ENCODE peak calls at places on chromosomes 6 and 20, in ten cellular contexts. P, X, H, O, E, C, Z, J, S and T are unnamed samples.
A peak's percentile ranks its signal among the peaks of the same experiment; 100 is the strongest.

GRCh38 chr20:19549896-19550295 is 208.2 kb upstream of the RIN2 start:
- DNase-seq in P (no peak), X (no peak), H (no peak), O (no peak), E (no peak), C (no peak), Z (no peak), J (no peak), S (no peak), T (no peak)

GRCh38 chr6:158655569-158656450 is 6.0 kb downstream of the SYTL3 start:
- DNase-seq in P (no peak), X (no peak), H (no peak), O (no peak), E (no peak), C (no peak), Z (no peak), J (no peak), S (no peak), T (no peak)

GRCh38 chr20:37315293-37316110 is 26.0 kb downstream of the MANBAL start:
- DNase-seq in P (peak; percentile 59), X (peak; percentile 35), H (peak; percentile 77), O (peak; percentile 89), E (no peak), C (peak; percentile 94), Z (no peak), J (peak; percentile 88), S (no peak), T (no peak)

GRCh38 chr6:38722037-38722436 is 6.9 kb downstream of the DNAH8 start:
- DNase-seq in P (no peak), X (no peak), H (no peak), O (no peak), E (no peak), C (no peak), Z (no peak), J (no peak), S (no peak), T (no peak)

GRCh38 chr6:45882671-45883070 is 133.0 kb downstream of the CLIC5 start:
- DNase-seq in P (no peak), X (no peak), H (no peak), O (no peak), E (no peak), C (no peak), Z (no peak), J (no peak), S (no peak), T (no peak)

GRCh38 chr6:68876792-68877493 is 241.9 kb downstream of the ADGRB3 start:
- DNase-seq in P (no peak), X (peak; percentile 57), H (peak; percentile 34), O (no peak), E (no peak), C (no peak), Z (no peak), J (no peak), S (no peak), T (no peak)

GRCh38 chr6:718345-718744 is 25.4 kb upstream of the EXOC2 start:
- DNase-seq in P (no peak), X (peak; percentile 11), H (no peak), O (no peak), E (no peak), C (no peak), Z (no peak), J (no peak), S (no peak), T (no peak)

GRCh38 chr6:158152659-158153058 is 15.4 kb downstream of the SERAC1 start:
- DNase-seq in P (no peak), X (no peak), H (no peak), O (no peak), E (no peak), C (no peak), Z (no peak), J (no peak), S (peak; percentile 50), T (no peak)

GRCh38 chr6:155290491-155290890 is 23.8 kb downstream of the TFB1M start:
- DNase-seq in P (no peak), X (no peak), H (no peak), O (no peak), E (no peak), C (no peak), Z (no peak), J (no peak), S (no peak), T (no peak)
- H3K4me1 ChIP-seq in P (no peaks in the 10 kb centered on the region), X (peaks cover 5% of the 10 kb centered on the region), H (no peaks in the 10 kb centered on the region), O (no peaks in the 10 kb centered on the region), E (no peaks in the 10 kb centered on the region), C (no peaks in the 10 kb centered on the region), Z (peaks cover 5% of the 10 kb centered on the region), J (no peaks in the 10 kb centered on the region), S (no peaks in the 10 kb centered on the region), T (no peaks in the 10 kb centered on the region)

DNA sequence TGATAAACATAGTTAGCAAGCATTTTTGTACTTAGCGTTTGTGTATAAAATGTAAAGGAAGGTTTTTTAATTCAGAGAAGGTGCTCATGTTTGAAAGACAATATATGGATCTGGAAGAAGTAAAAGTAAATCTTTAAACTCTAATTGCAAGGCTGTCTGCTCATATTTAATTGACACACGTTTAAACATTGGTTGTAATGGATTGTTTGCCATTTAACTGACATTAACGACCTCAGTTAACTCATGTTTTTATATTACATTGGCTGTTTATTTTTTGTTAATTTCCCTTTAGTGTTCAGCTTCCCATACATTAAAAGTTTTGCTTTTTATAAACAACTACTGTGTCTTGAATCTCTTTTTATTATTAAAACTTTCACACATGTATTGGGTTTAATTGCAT is 208.1 kb downstream of the ARID1B start:
- DNase-seq in P (no peak), X (no peak), H (no peak), O (no peak), E (no peak), C (no peak), Z (no peak), J (no peak), S (no peak), T (no peak)
- H3K4me1 ChIP-seq in P (peaks cover 16% of the 10 kb centered on the region), X (peaks cover 8% of the 10 kb centered on the region), H (peaks cover 100% of the 10 kb centered on the region), O (peaks cover 11% of the 10 kb centered on the region), E (peaks cover 8% of the 10 kb centered on the region), C (peaks cover 8% of the 10 kb centered on the region), Z (peaks cover 3% of the 10 kb centered on the region), J (peaks cover 12% of the 10 kb centered on the region), S (peaks cover 23% of the 10 kb centered on the region), T (peaks cover 25% of the 10 kb centered on the region)

GRCh38 chr6:35015996-35016395 is 125.1 kb downstream of the TCP11 start:
- DNase-seq in P (no peak), X (no peak), H (no peak), O (no peak), E (no peak), C (peak; percentile 47), Z (no peak), J (no peak), S (no peak), T (no peak)

GRCh38 chr6:35018184-35018523 is 123.0 kb downstream of the TCP11 start:
- DNase-seq in P (no peak), X (no peak), H (no peak), O (no peak), E (no peak), C (no peak), Z (no peak), J (no peak), S (no peak), T (no peak)

GRCh38 chr6:35015476-35015875 is 125.7 kb downstream of the TCP11 start:
- DNase-seq in P (no peak), X (no peak), H (no peak), O (no peak), E (no peak), C (no peak), Z (no peak), J (no peak), S (no peak), T (no peak)

GRCh38 chr6:35017461-35018183 is 123.5 kb downstream of the TCP11 start:
- DNase-seq in P (no peak), X (no peak), H (no peak), O (peak; percentile 70), E (no peak), C (peak; percentile 64), Z (peak; percentile 69), J (peak; percentile 68), S (no peak), T (no peak)

DNA sequence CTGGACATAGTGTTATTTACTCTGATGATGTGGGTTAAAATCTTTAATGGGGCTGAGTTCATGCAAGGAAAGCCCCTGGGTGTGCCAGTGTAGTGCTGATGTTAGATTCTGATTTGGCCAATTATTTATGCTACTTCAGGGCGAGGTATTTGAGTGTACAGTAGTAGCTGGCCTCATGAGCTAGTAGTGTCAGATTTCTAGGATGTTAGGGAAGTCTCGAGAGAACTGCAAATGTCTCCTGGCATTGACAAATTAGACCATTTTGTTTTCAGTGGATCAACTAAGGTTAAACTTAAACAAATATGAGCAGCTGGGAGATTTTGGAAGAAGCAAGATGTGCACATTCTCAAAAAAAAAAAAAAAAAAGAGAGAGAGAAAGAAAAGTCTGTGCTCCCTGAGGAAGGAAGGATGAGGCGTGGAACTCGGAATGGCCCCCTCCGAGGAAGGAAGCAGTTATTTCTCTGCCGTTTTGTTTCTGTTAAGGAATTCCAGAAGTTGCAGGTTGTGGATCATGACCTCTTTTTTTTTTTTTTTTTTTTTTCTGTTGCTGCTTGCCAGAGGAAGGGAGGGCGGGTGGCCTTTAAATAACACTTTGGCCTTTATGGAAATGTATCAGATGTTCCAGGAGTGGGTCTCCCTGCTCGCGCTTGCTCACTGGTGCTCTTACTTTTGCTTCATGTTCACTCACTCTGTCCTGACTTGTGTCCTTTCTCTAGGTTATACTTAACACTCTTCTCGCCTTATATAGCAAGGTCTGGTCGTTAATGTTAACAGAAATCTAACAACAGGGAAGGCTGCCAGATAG is 124.5 kb downstream of the TCP11 start:
- DNase-seq in P (peak; percentile 31), X (peak; percentile 34), H (no peak), O (peak; percentile 58), E (no peak), C (peak; percentile 85), Z (peak; percentile 92), J (peak; percentile 67), S (no peak), T (no peak)
- H3K4me1 ChIP-seq in P (peaks cover 45% of the 10 kb centered on the region), X (peaks cover 44% of the 10 kb centered on the region), H (no peaks in the 10 kb centered on the region), O (peaks cover 22% of the 10 kb centered on the region), E (peaks cover 2% of the 10 kb centered on the region), C (peaks cover 66% of the 10 kb centered on the region), Z (peaks cover 62% of the 10 kb centered on the region), J (peaks cover 20% of the 10 kb centered on the region), S (no peaks in the 10 kb centered on the region), T (no peaks in the 10 kb centered on the region)

GRCh38 chr6:40897390-40898003 is 141.5 kb downstream of the UNC5CL start:
- DNase-seq in P (no peak), X (no peak), H (no peak), O (no peak), E (no peak), C (no peak), Z (no peak), J (no peak), S (no peak), T (no peak)

GRCh38 chr6:40893021-40893420 is 146.0 kb downstream of the UNC5CL start:
- DNase-seq in P (no peak), X (no peak), H (no peak), O (no peak), E (no peak), C (no peak), Z (no peak), J (no peak), S (no peak), T (no peak)

GRCh38 chr6:40896696-40897095 is 142.3 kb downstream of the UNC5CL start:
- DNase-seq in P (no peak), X (no peak), H (no peak), O (no peak), E (no peak), C (no peak), Z (peak; percentile 16), J (no peak), S (no peak), T (no peak)

GRCh38 chr6:40898073-40898472 is 140.9 kb downstream of the UNC5CL start:
- DNase-seq in P (no peak), X (no peak), H (no peak), O (no peak), E (no peak), C (no peak), Z (no peak), J (no peak), S (no peak), T (no peak)

DNA sequence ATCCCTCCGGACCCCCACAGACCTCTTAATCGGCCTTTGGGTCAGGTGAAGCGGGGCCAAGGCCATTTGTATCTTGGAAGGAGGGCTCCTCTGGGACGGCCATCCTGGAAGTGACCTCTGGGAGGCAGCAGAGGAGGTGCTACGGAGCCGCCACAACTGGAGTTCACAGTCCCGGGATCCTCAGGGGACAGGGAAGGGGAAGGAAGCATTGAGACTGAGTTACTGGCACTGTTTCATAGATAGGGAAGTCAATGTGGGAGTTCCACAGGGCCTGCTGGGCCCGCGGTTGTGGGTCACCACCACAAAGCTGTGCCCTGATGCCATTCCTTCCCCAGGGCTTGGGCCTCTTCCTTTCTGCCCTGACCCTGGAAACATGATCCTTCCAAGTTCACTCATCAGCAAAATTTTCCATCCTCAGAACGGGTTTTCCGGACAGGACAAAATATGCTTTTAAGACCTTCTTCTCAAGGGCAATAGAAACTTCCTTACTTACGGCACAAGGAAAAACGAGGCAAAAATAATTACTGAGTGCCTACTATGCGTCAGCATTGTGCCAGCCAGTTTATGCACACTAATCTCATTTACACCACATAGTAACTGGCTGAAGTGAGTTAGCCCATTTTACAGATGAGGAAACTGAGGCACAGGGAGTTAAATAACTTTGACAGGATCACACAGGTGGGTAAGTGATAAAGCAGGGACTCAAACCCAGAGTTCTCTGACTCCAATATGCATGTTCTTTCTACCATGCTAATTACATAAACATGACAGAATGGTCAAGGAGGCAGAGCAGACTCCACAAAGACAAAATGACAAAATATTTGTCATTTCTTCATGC is 143.8 kb downstream of the UNC5CL start:
- DNase-seq in P (peak; percentile 59), X (peak; percentile 78), H (no peak), O (peak; percentile 63), E (peak; percentile 46), C (peak; percentile 74), Z (peak; percentile 68), J (peak; percentile 55), S (no peak), T (peak; percentile 65)
- H3K4me1 ChIP-seq in P (peaks cover 3% of the 10 kb centered on the region), X (peaks cover 8% of the 10 kb centered on the region), H (no peaks in the 10 kb centered on the region), O (peaks cover 19% of the 10 kb centered on the region), E (no peaks in the 10 kb centered on the region), C (peaks cover 33% of the 10 kb centered on the region), Z (peaks cover 8% of the 10 kb centered on the region), J (peaks cover 10% of the 10 kb centered on the region), S (no peaks in the 10 kb centered on the region), T (peaks cover 13% of the 10 kb centered on the region)